ENCODE peak calls at places on chromosomes 7 and 10, in seven cellular contexts. J is OCI-LY7; S is psoas muscle; I is tibial nerve; W is CD4-positive, CD25-positive, alpha-beta regulatory T cell; G is left lung; Z is suprapubic skin. C is an unnamed sample.

GRCh38 chr10:101130984-101131961 is at the start of gene TLX1:
- DNase-seq in J (no peak), S (no peak), I (no peak), W (no peak), G (no peak), Z (no peak), C (peak)

GRCh38 chr7:28183627-28184026 is 3.0 kb upstream of the JAZF1 start:
- DNase-seq in J (peak), S (no peak), I (no peak), W (no peak), G (no peak), Z (no peak), C (no peak)

GRCh38 chr7:25009271-25009670 is 29.3 kb upstream of the OSBPL3 start:
- DNase-seq in J (no peak), S (no peak), I (no peak), W (no peak), G (peak), Z (no peak), C (no peak)

GRCh38 chr10:89182894-89183293 is 24.2 kb downstream of the CH25H start:
- DNase-seq in J (no peak), S (no peak), I (no peak), W (no peak), G (no peak), Z (no peak), C (no peak)

GRCh38 chr10:78543749-78544446 is 510.2 kb downstream of the RPS24 start:
- DNase-seq in J (no peak), S (peak), I (peak), W (no peak), G (peak), Z (peak), C (peak)

GRCh38 chr10:30185916-30186315 is 126.5 kb upstream of the JCAD start:
- DNase-seq in J (no peak), S (no peak), I (no peak), W (no peak), G (no peak), Z (no peak), C (no peak)

GRCh38 chr7:155181768-155182167 is 111.6 kb downstream of the HTR5A start:
- DNase-seq in J (no peak), S (no peak), I (no peak), W (no peak), G (no peak), Z (no peak), C (no peak)

GRCh38 chr7:28551311-28551710 is 139.0 kb downstream of the CREB5 start:
- DNase-seq in J (no peak), S (no peak), I (no peak), W (no peak), G (no peak), Z (no peak), C (no peak)

GRCh38 chr10:121531076-121531829 is 67.0 kb downstream of the FGFR2 start:
- DNase-seq in J (no peak), S (no peak), I (peak), W (no peak), G (no peak), Z (no peak), C (no peak)

GRCh38 chr10:19158870-19159269 is 110.3 kb downstream of the MALRD1 start:
- DNase-seq in J (no peak), S (no peak), I (no peak), W (no peak), G (no peak), Z (no peak), C (no peak)

GRCh38 chr7:100475549-100475948 is 3.5 kb downstream of the TSC22D4 start:
- DNase-seq in J (no peak), S (peak), I (peak), W (no peak), G (no peak), Z (no peak), C (peak)

GRCh38 chr7:70698219-70698832 is 433.6 kb upstream of the GALNT17 start:
- DNase-seq in J (peak), S (no peak), I (peak), W (peak), G (no peak), Z (no peak), C (no peak)

GRCh38 chr10:90734415-90734814 is 123.4 kb downstream of the HTR7 start:
- DNase-seq in J (no peak), S (no peak), I (no peak), W (no peak), G (no peak), Z (no peak), C (no peak)

GRCh38 chr7:148547946-148548345 is 42.6 kb upstream of the C7orf33 start:
- DNase-seq in J (no peak), S (no peak), I (no peak), W (no peak), G (no peak), Z (no peak), C (no peak)

GRCh38 chr7:1287629-1288225 is 55.1 kb downstream of the UNCX start:
- DNase-seq in J (no peak), S (peak), I (no peak), W (no peak), G (no peak), Z (no peak), C (peak)

GRCh38 chr10:25157650-25158049 is 17.2 kb upstream of the GPR158 start:
- DNase-seq in J (no peak), S (no peak), I (no peak), W (no peak), G (no peak), Z (no peak), C (no peak)

GRCh38 chr10:99698504-99699080 is 33.3 kb downstream of the COX15 start:
- DNase-seq in J (no peak), S (no peak), I (no peak), W (peak), G (no peak), Z (no peak), C (no peak)

GRCh38 chr10:99695761-99696160 is 36.2 kb downstream of the COX15 start:
- DNase-seq in J (no peak), S (no peak), I (no peak), W (no peak), G (no peak), Z (no peak), C (no peak)

GRCh38 chr10:99689461-99689860 is 30.2 kb downstream of the ENTPD7 start:
- DNase-seq in J (no peak), S (no peak), I (no peak), W (no peak), G (no peak), Z (no peak), C (no peak)

DNA sequence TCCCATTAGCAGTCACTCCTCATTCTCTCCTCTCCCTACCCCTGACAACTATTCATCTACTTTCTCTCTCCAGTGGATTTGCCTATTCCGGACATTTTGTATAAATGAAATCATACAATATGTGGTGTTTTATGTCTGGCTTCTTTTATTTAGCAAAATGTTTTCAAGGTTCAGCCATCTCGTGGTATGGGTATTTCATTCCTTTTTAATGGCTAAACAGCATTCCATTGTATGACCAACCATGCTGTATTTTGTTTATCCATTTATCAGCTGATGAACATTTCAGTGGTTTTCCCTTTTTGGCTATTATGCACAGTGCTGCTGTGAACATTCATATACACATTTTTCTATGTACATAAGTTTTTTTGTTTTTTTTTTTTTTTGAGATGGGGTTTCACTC is 34.9 kb downstream of the ENTPD7 start:
- DNase-seq in J (no peak), S (no peak), I (no peak), W (no peak), G (no peak), Z (no peak), C (no peak)
- H3K27ac ChIP-seq in J (no peak), S (no peak), I (no peak), W (no peak), G (no peak), Z (no peak), C (no peak)

GRCh38 chr10:35334297-35334696 is 2.0 kb upstream of the CCNY start:
- DNase-seq in J (no peak), S (no peak), I (no peak), W (no peak), G (no peak), Z (no peak), C (no peak)
- H3K4me3 ChIP-seq in J (no peak), S (peak), I (no peak), W (no peak), G (peak), Z (no peak), C (no peak)

GRCh38 chr7:46774515-46774914 is 807.4 kb downstream of the TNS3 start:
- DNase-seq in J (no peak), S (peak), I (no peak), W (no peak), G (no peak), Z (no peak), C (no peak)
- H3K27ac ChIP-seq in J (no peak), S (no peak), I (no peak), W (no peak), G (no peak), Z (peak), C (no peak)

GRCh38 chr7:94909023-94909466 is 1.7 kb downstream of the PPP1R9A start:
- DNase-seq in J (no peak), S (no peak), I (no peak), W (no peak), G (no peak), Z (no peak), C (no peak)

GRCh38 chr7:94907026-94907419 is 371 bp upstream of the PPP1R9A start:
- DNase-seq in J (no peak), S (no peak), I (no peak), W (no peak), G (no peak), Z (no peak), C (no peak)

GRCh38 chr7:94906035-94906796 is 1.2 kb upstream of the PPP1R9A start:
- DNase-seq in J (no peak), S (no peak), I (no peak), W (no peak), G (no peak), Z (no peak), C (no peak)

GRCh38 chr7:94907420-94908203 is at the start of gene PPP1R9A:
- DNase-seq in J (no peak), S (peak), I (no peak), W (no peak), G (peak), Z (no peak), C (no peak)

DNA sequence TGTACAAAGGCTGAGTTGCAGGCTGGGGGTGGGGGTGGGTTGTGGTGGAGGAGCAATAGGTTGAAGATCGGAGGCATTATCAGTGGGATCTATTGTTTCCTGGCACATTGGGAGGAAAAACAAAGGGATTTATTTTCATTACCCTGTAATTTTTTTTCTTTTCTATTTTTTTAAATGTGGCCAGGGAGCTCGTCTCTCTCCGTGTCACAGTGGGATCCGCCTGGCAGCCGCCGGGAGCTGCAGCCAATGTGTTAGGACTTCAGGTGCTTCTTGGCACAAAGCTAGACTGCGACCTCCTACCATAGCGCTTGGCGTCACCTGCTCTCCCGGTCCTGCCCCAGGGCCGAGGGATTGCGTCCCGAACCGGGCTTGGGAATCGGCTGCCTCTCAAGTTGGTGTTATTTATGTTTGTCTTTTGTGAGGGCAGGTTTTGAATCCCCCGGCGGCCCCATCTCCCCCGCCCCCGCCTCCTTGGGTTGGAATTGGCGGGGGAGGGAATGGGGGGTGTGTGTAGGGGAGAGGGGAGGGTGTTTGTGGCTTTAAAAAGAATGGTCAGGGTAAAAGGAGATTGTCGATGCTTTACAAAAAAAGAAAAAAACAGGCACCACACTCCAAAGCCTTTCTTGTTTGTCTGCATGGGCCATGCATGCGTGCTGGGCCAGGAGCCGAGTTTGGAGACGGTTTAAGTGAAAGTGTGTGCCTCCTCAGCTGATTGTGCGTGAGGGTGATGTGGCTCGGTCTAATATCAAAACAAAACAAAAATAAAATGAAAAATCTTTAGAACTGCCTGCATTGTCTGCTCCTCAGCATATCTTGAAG is 1.0 kb downstream of the PPP1R9A start:
- DNase-seq in J (no peak), S (peak), I (peak), W (no peak), G (peak), Z (peak), C (peak)
- H3K4me3 ChIP-seq in J (no peak), S (peak), I (peak), W (no peak), G (peak), Z (peak), C (peak)

GRCh38 chr10:71750986-71751385 is 22.3 kb downstream of the VSIR start:
- DNase-seq in J (no peak), S (no peak), I (no peak), W (no peak), G (no peak), Z (no peak), C (no peak)

GRCh38 chr10:71753960-71754505 is 19.3 kb downstream of the VSIR start:
- DNase-seq in J (no peak), S (no peak), I (no peak), W (no peak), G (no peak), Z (no peak), C (no peak)

GRCh38 chr10:71753091-71753959 is 20.0 kb downstream of the VSIR start:
- DNase-seq in J (no peak), S (no peak), I (peak), W (no peak), G (peak), Z (no peak), C (peak)

GRCh38 chr10:71751515-71752224 is 21.6 kb downstream of the VSIR start:
- DNase-seq in J (no peak), S (no peak), I (no peak), W (no peak), G (no peak), Z (no peak), C (peak)

DNA sequence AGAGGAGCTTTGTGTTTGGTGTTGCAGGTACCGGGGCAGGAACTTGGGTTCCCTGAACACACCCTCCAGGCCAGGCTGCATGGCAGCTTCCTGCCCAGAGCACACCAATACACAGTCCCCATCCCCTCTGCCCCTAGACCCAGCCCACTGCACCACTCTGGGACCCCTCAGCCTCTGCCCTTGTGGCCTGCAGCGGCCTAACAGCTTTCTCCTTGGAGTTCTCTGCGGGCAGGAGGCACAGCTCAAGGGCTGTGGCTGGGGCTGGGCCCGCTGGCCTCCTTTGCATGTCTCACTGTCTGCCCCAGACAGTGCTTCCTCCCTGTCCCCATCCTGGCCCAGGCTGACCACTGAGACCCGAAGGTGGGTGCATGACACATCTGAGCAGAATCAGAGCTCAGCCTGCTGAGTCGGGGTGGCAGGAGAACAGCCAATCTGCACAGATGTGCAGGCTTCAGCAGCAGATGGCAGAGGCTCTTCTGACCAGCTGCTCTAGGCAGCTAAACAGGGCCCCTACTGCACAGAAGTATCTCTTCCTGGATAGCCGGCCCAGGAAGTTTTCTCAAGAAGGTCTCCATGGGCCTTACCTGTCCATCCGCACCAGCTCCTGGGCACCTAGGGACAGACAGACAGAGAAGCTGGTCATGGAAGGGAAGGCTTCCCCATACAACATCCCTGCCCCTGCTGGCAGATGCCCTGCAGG is 20.8 kb downstream of the VSIR start:
- DNase-seq in J (peak), S (no peak), I (no peak), W (peak), G (no peak), Z (no peak), C (no peak)
- H3K27ac ChIP-seq in J (peak), S (no peak), I (peak), W (peak), G (no peak), Z (peak), C (no peak)

GRCh38 chr10:44307691-44308090 is 77.2 kb downstream of the CXCL12 start:
- DNase-seq in J (no peak), S (no peak), I (no peak), W (no peak), G (no peak), Z (no peak), C (no peak)
- H3K4me3 ChIP-seq in J (no peak), S (no peak), I (no peak), W (no peak), G (no peak), Z (no peak), C (no peak)

DNA sequence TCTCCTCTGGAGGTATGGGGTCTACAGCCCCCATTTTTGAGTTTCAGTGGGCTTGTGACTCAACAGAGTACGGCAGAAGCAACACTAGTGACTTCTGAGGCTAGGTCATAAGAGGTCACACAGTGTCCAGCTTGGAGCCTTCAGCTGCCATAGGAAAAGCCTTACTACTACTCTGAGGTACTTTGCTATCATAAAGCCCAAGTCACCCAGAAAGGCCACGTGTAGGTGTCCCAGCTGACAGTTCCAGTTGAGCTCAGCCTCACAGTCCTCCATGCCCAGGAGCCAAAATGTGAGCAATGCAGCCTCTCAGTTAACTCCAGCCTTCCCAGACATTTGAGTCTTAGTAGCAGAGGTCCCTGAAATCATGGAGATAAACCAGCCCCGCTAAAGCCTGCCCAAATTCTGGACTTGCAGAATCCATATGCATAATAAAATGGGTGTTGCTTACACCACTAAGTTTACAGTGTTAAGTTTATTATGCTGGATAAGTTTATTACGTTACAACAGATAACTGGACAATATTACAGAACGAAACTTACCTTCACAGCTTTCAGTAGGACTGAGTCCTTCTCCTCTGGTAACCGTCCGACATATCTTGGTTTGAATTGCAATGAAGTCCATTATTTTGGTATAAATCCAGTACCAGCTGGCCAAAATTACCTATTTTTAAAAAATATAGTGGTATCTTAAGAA is 181.1 kb downstream of the AVL9 start:
- DNase-seq in J (no peak), S (no peak), I (no peak), W (no peak), G (no peak), Z (no peak), C (no peak)
- H3K27ac ChIP-seq in J (no peak), S (no peak), I (no peak), W (no peak), G (no peak), Z (no peak), C (no peak)

DNA sequence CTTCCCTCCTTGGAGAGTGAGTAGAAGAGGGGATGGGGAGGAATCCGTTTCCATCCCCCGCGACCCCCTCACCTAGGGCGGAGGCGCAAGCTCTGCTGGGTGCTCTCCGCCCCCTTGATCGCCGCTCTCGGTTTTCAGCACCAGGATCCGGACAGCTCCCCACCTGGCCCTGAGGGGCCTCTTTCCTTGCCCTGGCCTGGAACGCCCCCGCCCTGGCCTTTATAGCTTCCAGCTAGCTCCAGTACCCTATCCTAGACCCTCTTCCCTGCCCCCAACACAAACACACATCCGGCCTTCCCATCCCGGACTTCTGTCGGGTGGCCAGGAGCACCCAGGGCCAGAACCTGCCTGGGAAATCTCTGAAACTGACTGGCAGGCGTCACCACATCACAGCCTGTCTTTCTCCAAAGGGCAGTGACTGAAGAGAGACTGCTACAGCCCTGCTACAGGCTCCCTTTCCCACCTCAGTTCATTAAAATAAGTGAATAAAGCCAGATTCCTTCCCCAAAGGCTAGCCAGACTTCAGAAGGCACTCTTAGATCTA is 72.3 kb upstream of the LEP start:
- DNase-seq in J (no peak), S (no peak), I (no peak), W (no peak), G (no peak), Z (no peak), C (no peak)
- H3K4me3 ChIP-seq in J (no peak), S (no peak), I (no peak), W (no peak), G (no peak), Z (no peak), C (no peak)

C was measured in aorta.